ENCODE peak calls at places on chromosome 7, in six cellular contexts. H is WTC11, G is K562, Q is HepG2, X is GM12878, R is H1. P is an unnamed sample.

GRCh38 chr7:51346136-51346535 is 29.5 kb upstream of the COBL start:
- DNase-seq in H (no peak), G (no peak), Q (no peak), X (no peak), R (no peak), P (no peak)

GRCh38 chr7:157519798-157520244 is 183.0 kb downstream of the DNAJB6 start:
- DNase-seq in H (no peak), G (no peak), Q (no peak), X (no peak), R (no peak), P (no peak)

GRCh38 chr7:1533255-1533568 is 2.7 kb downstream of the MAFK start:
- DNase-seq in H (no peak), G (no peak), Q (no peak), X (no peak), R (no peak), P (no peak)

GRCh38 chr7:128902761-128903585 is 7.5 kb downstream of the KCP start:
- DNase-seq in H (no peak), G (peak), Q (no peak), X (no peak), R (no peak), P (no peak)

GRCh38 chr7:105101864-105102263 is 87.9 kb downstream of the KMT2E start:
- DNase-seq in H (no peak), G (no peak), Q (no peak), X (no peak), R (no peak), P (no peak)

GRCh38 chr7:325811-326210 is 35.8 kb downstream of the FOXL3 start:
- DNase-seq in H (no peak), G (no peak), Q (no peak), X (no peak), R (no peak), P (no peak)

GRCh38 chr7:130632111-130632510 is 36.4 kb downstream of the COPG2 start:
- DNase-seq in H (no peak), G (no peak), Q (peak), X (no peak), R (no peak), P (peak)

GRCh38 chr7:142377567-142377966 is 119.7 kb upstream of the PRSS58 start:
- DNase-seq in H (no peak), G (no peak), Q (no peak), X (no peak), R (no peak), P (no peak)

GRCh38 chr7:27198871-27199801 is 755 bp downstream of the HOXA13 start:
- DNase-seq in H (peak), G (no peak), Q (no peak), X (no peak), R (no peak), P (no peak)

GRCh38 chr7:50461695-50462094 is 11.5 kb upstream of the FIGNL1 start:
- DNase-seq in H (no peak), G (no peak), Q (no peak), X (no peak), R (no peak), P (no peak)

GRCh38 chr7:31853380-31853779 is 166.4 kb downstream of the PPP1R17 start:
- DNase-seq in H (no peak), G (no peak), Q (no peak), X (no peak), R (no peak), P (no peak)

GRCh38 chr7:26588511-26588910 is 275.9 kb downstream of the SKAP2 start:
- DNase-seq in H (no peak), G (no peak), Q (no peak), X (no peak), R (no peak), P (no peak)

GRCh38 chr7:293681-294439 is 3.9 kb downstream of the FOXL3 start:
- DNase-seq in H (no peak), G (no peak), Q (no peak), X (no peak), R (no peak), P (no peak)

GRCh38 chr7:6136475-6136874 is 105.3 kb downstream of the ANKRD61 start:
- DNase-seq in H (no peak), G (no peak), Q (no peak), X (no peak), R (no peak), P (no peak)

GRCh38 chr7:21370283-21370982 is 57.5 kb upstream of the SP4 start:
- DNase-seq in H (no peak), G (no peak), Q (no peak), X (no peak), R (no peak), P (no peak)

GRCh38 chr7:154388412-154388811 is 336.2 kb downstream of the DPP6 start:
- DNase-seq in H (no peak), G (no peak), Q (no peak), X (no peak), R (no peak), P (no peak)

GRCh38 chr7:65974191-65974801 is 7.7 kb downstream of the GUSB start:
- DNase-seq in H (no peak), G (no peak), Q (no peak), X (no peak), R (no peak), P (no peak)

GRCh38 chr7:108202743-108203142 is 72.6 kb upstream of the LAMB4 start:
- DNase-seq in H (no peak), G (no peak), Q (no peak), X (no peak), R (no peak), P (no peak)

GRCh38 chr7:108201766-108202165 is 71.6 kb upstream of the LAMB4 start:
- DNase-seq in H (no peak), G (no peak), Q (no peak), X (no peak), R (no peak), P (no peak)

GRCh38 chr7:108203433-108204002 is 73.4 kb upstream of the LAMB4 start:
- DNase-seq in H (no peak), G (no peak), Q (no peak), X (no peak), R (no peak), P (no peak)

GRCh38 chr7:108200326-108200725 is 70.2 kb upstream of the LAMB4 start:
- DNase-seq in H (no peak), G (no peak), Q (no peak), X (no peak), R (no peak), P (no peak)

DNA sequence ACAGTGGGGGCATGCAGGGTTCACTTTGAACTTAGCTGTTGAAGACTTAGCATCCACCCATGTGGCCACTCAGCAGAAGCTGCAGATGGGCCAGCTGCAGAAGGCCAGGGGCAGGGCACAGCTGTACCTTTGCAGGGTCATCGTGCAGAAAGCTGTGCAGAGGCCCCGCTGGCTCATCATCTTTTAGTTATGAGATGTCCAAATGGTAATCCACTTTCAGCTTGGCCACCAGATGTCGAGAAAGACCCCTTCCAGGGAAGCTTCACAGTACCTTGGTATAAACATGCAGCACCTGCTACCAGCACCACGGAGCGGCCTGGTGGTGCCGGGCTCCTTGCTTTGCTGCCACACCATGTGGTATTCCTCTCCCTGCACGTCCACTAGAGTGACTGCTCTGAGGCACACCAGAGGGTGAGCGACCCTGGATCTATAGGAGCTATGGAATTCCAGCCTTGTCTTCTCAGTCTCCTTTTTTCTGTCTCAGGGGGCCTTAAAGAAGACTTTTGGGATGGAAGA is 74.2 kb upstream of the LAMB4 start:
- DNase-seq in H (no peak), G (no peak), Q (no peak), X (no peak), R (no peak), P (no peak)
- TF ChIP-seq ATF3 in H (no peak), G (no peak), Q (no peak), X (no peak), R (no peak), P (no peak)

DNA sequence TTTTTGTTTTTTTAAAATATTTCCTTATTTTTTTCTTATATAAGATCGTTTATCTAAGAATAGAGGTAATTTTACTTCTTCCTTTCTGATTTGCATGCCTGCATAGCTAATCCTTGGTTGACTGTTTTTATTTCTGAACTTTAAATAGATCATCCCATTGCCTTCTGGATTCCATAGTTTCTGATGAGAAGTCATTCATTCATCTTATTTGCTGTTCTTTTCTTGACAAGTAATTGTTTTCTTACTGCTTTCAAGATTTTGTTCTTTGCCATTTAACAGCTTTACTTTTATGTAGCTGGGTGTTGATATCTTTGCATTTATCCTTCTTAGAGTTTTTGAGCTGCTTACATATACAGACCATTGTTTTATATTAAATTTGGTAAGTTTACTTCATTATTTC is 437.9 kb downstream of the SDK1 start:
- DNase-seq in H (no peak), G (no peak), Q (no peak), X (no peak), R (no peak), P (no peak)
- TF ChIP-seq ATF3 in H (no peak), G (no peak), Q (no peak), X (no peak), R (no peak), P (no peak)

GRCh38 chr7:42071372-42072261 is 165.4 kb downstream of the GLI3 start:
- DNase-seq in H (no peak), G (no peak), Q (no peak), X (no peak), R (no peak), P (no peak)

GRCh38 chr7:42074079-42074478 is 162.9 kb downstream of the GLI3 start:
- DNase-seq in H (no peak), G (no peak), Q (no peak), X (no peak), R (no peak), P (no peak)

GRCh38 chr7:42068554-42069280 is 168.3 kb downstream of the GLI3 start:
- DNase-seq in H (no peak), G (no peak), Q (no peak), X (no peak), R (no peak), P (no peak)

GRCh38 chr7:42069625-42070024 is 167.4 kb downstream of the GLI3 start:
- DNase-seq in H (no peak), G (no peak), Q (no peak), X (no peak), R (no peak), P (no peak)

GRCh38 chr7:42070068-42070467 is 166.9 kb downstream of the GLI3 start:
- DNase-seq in H (no peak), G (no peak), Q (peak), X (no peak), R (no peak), P (no peak)
- TF ChIP-seq ATF3 in H (no peak), G (no peak), Q (no peak), X (no peak), R (no peak), P (no peak)

GRCh38 chr7:69861233-69861632 is 263.0 kb downstream of the AUTS2 start:
- DNase-seq in H (no peak), G (no peak), Q (no peak), X (no peak), R (no peak), P (no peak)

GRCh38 chr7:69864822-69865221 is 266.5 kb downstream of the AUTS2 start:
- DNase-seq in H (no peak), G (no peak), Q (no peak), X (no peak), R (no peak), P (no peak)

GRCh38 chr7:69862413-69863064 is 264.3 kb downstream of the AUTS2 start:
- DNase-seq in H (no peak), G (no peak), Q (no peak), X (no peak), R (no peak), P (no peak)

GRCh38 chr7:69860486-69860885 is 262.2 kb downstream of the AUTS2 start:
- DNase-seq in H (no peak), G (no peak), Q (no peak), X (no peak), R (no peak), P (no peak)

DNA sequence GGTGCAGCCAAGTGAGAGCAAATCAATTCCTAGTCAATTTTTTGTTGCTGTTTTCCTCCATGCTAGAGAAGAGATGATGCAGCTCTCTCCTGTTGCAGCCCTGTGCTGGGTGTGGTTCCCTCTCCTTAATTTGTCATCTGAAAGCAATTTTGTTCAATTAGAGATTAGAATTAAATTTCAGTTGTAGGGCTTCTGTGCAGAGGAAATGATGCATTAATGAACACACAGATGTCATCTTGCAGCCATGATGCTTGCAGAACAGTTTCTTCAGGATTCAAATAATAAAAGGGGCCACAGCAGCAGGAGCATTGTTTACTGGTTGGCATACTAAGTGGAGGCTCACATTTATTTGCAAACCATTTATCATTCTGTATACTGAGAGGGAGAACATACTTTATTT is 266.0 kb downstream of the AUTS2 start:
- DNase-seq in H (no peak), G (no peak), Q (no peak), X (no peak), R (no peak), P (no peak)
- TF ChIP-seq ATF3 in H (no peak), G (no peak), Q (no peak), X (no peak), R (no peak), P (no peak)

GRCh38 chr7:13258386-13258785 is 571.0 kb downstream of the ARL4A start:
- DNase-seq in H (no peak), G (no peak), Q (no peak), X (no peak), R (no peak), P (no peak)

GRCh38 chr7:13262929-13263530 is 575.6 kb downstream of the ARL4A start:
- DNase-seq in H (no peak), G (peak), Q (peak), X (no peak), R (no peak), P (peak)

GRCh38 chr7:13259908-13260307 is 572.5 kb downstream of the ARL4A start:
- DNase-seq in H (no peak), G (no peak), Q (no peak), X (no peak), R (no peak), P (no peak)

DNA sequence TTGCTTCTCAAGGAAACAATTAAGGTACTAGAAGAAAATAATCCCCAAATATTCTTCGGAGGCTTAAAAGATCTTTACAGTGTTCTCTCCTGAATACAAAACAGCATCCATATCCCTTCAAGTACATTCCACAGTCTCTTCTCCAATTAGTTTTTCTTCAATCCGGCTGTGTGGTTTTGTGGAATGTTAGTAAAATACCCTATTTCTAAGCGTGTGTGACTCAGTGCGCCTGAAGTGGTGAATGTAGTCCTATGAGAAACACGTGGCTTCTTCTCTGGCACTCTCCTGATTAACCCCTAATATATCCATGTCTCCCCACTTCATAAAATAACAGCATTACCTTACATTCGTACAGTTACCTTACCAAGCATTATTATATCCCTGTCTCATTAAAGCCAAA is 570.2 kb downstream of the ARL4A start:
- DNase-seq in H (no peak), G (no peak), Q (no peak), X (no peak), R (no peak), P (no peak)
- TF ChIP-seq ATF3 in H (no peak), G (no peak), Q (no peak), X (no peak), R (no peak), P (no peak)